ENCODE peak calls at places on chromosomes 13 and 19, in six cellular contexts. S, R, C, G, P and I are unnamed samples.

GRCh38 chr13:100130092-100130491 is 41.2 kb downstream of the PCCA start:
- DNase-seq in S (no peak), R (no peak), C (peak), G (no peak), P (no peak), I (no peak)

GRCh38 chr19:19053508-19054314 is 10.1 kb upstream of the SLC25A42 start:
- DNase-seq in S (peak), R (peak), C (peak), G (peak), P (peak), I (peak)

GRCh38 chr13:102012299-102013293 is 389.3 kb downstream of the FGF14 start:
- DNase-seq in S (no peak), R (no peak), C (no peak), G (no peak), P (no peak), I (no peak)

GRCh38 chr13:109481046-109481445 is 305.3 kb downstream of the IRS2 start:
- DNase-seq in S (no peak), R (no peak), C (no peak), G (no peak), P (no peak), I (no peak)

GRCh38 chr13:40233731-40234195 is 432.7 kb downstream of the FOXO1 start:
- DNase-seq in S (no peak), R (no peak), C (no peak), G (no peak), P (no peak), I (no peak)

GRCh38 chr13:35712907-35713685 is 236.6 kb upstream of the MAB21L1 start:
- DNase-seq in S (no peak), R (no peak), C (peak), G (no peak), P (no peak), I (no peak)

GRCh38 chr19:47430041-47430802 is 10.9 kb upstream of the MEIS3 start:
- DNase-seq in S (no peak), R (peak), C (peak), G (no peak), P (no peak), I (no peak)

GRCh38 chr19:13051581-13052165 is 51.0 kb downstream of the LYL1 start:
- DNase-seq in S (peak), R (peak), C (peak), G (peak), P (no peak), I (no peak)

GRCh38 chr19:8607386-8607785 is 3.1 kb downstream of the ADAMTS10 start:
- DNase-seq in S (no peak), R (no peak), C (no peak), G (no peak), P (no peak), I (no peak)

GRCh38 chr19:49672131-49672919 is 4.7 kb upstream of the PRMT1 start:
- DNase-seq in S (peak), R (peak), C (peak), G (peak), P (peak), I (peak)

GRCh38 chr13:62653371-62653770 is 1237.7 kb upstream of the PCDH20 start:
- DNase-seq in S (no peak), R (no peak), C (no peak), G (no peak), P (no peak), I (no peak)

GRCh38 chr19:48466571-48467325 is 2.4 kb upstream of the CYTH2 start:
- DNase-seq in S (no peak), R (no peak), C (no peak), G (no peak), P (no peak), I (no peak)

GRCh38 chr13:109790951-109791605 is 4.7 kb upstream of the IRS2 start:
- DNase-seq in S (no peak), R (no peak), C (peak), G (no peak), P (no peak), I (peak)

GRCh38 chr19:3547301-3547731 is 8.3 kb downstream of the TEKTIP1 start:
- DNase-seq in S (no peak), R (no peak), C (peak), G (no peak), P (no peak), I (no peak)

GRCh38 chr19:18194554-18195238 is 1.7 kb downstream of the MPV17L2 start:
- DNase-seq in S (no peak), R (no peak), C (peak), G (peak), P (no peak), I (no peak)

GRCh38 chr19:29040951-29041350 is 172.0 kb downstream of the UQCRFS1 start:
- DNase-seq in S (no peak), R (no peak), C (peak), G (no peak), P (no peak), I (no peak)

GRCh38 chr13:23427342-23428182 is 5.9 kb downstream of the SACS start:
- DNase-seq in S (no peak), R (peak), C (no peak), G (no peak), P (no peak), I (no peak)

GRCh38 chr19:48121909-48122371 is 11.3 kb upstream of the PLA2G4C start:
- DNase-seq in S (no peak), R (no peak), C (no peak), G (peak), P (no peak), I (no peak)

GRCh38 chr19:1416014-1416841 is 8.8 kb downstream of the DAZAP1 start:
- DNase-seq in S (no peak), R (no peak), C (no peak), G (no peak), P (no peak), I (no peak)

GRCh38 chr13:102626928-102627327 is 30.1 kb downstream of the TPP2 start:
- DNase-seq in S (no peak), R (no peak), C (no peak), G (no peak), P (no peak), I (no peak)

GRCh38 chr19:18596752-18597157 is 8.2 kb downstream of the REX1BD start:
- DNase-seq in S (no peak), R (peak), C (peak), G (no peak), P (no peak), I (no peak)

GRCh38 chr13:59343993-59344780 is 819.5 kb downstream of the DIAPH3 start:
- DNase-seq in S (no peak), R (peak), C (no peak), G (no peak), P (no peak), I (no peak)

GRCh38 chr13:80299046-80299445 is 41.9 kb downstream of the SPRY2 start:
- DNase-seq in S (no peak), R (no peak), C (no peak), G (no peak), P (no peak), I (no peak)

GRCh38 chr19:18906605-18907519 is 10.9 kb upstream of the CERS1 start:
- DNase-seq in S (no peak), R (no peak), C (no peak), G (no peak), P (no peak), I (no peak)

GRCh38 chr13:76286178-76286577 is 600.0 kb downstream of the KCTD12 start:
- DNase-seq in S (no peak), R (no peak), C (no peak), G (no peak), P (no peak), I (no peak)

GRCh38 chr19:16247353-16248182 is 49.9 kb downstream of the AP1M1 start:
- DNase-seq in S (peak), R (peak), C (peak), G (peak), P (peak), I (peak)

GRCh38 chr13:72586519-72586918 is 140.9 kb downstream of the MZT1 start:
- DNase-seq in S (no peak), R (no peak), C (no peak), G (no peak), P (no peak), I (no peak)

GRCh38 chr19:1259873-1260748 is 9.0 kb upstream of the CIRBP start:
- DNase-seq in S (no peak), R (no peak), C (no peak), G (peak), P (no peak), I (peak)

GRCh38 chr13:32007494-32007893 is 24.1 kb upstream of the FRY start:
- DNase-seq in S (no peak), R (no peak), C (no peak), G (no peak), P (no peak), I (no peak)

GRCh38 chr19:18170714-18171255 is 2.8 kb upstream of the IFI30 start:
- DNase-seq in S (no peak), R (no peak), C (no peak), G (peak), P (no peak), I (no peak)

GRCh38 chr19:8251025-8251472 is 41.9 kb downstream of the CERS4 start:
- DNase-seq in S (no peak), R (peak), C (no peak), G (no peak), P (no peak), I (no peak)

GRCh38 chr19:33904681-33905080 is 108.0 kb downstream of the KCTD15 start:
- DNase-seq in S (no peak), R (peak), C (peak), G (no peak), P (no peak), I (no peak)

GRCh38 chr19:2053601-2054389 is 2.8 kb upstream of the MKNK2 start:
- DNase-seq in S (no peak), R (peak), C (no peak), G (no peak), P (no peak), I (no peak)

GRCh38 chr19:15123900-15124299 is 16.7 kb downstream of the SYDE1 start:
- DNase-seq in S (no peak), R (peak), C (peak), G (no peak), P (no peak), I (no peak)

GRCh38 chr19:6216996-6217751 is 62.6 kb downstream of the MLLT1 start:
- DNase-seq in S (no peak), R (no peak), C (no peak), G (no peak), P (no peak), I (no peak)

GRCh38 chr19:11296264-11296663 is 304 bp downstream of the TSPAN16 start:
- DNase-seq in S (no peak), R (no peak), C (no peak), G (no peak), P (no peak), I (no peak)

GRCh38 chr19:20247016-20247683 is 80.1 kb downstream of the ZNF486 start:
- DNase-seq in S (peak), R (peak), C (peak), G (no peak), P (peak), I (no peak)

GRCh38 chr13:105817011-105817410 is 718.5 kb downstream of the EFNB2 start:
- DNase-seq in S (no peak), R (no peak), C (peak), G (no peak), P (no peak), I (no peak)

GRCh38 chr19:37936886-37937285 is 29.9 kb downstream of the SIPA1L3 start:
- DNase-seq in S (no peak), R (no peak), C (no peak), G (no peak), P (no peak), I (no peak)